ENCODE peak calls at places on chromosomes 2 and 18, in eight cellular contexts. D is right cardiac atrium; G is activated CD8-positive, alpha-beta T cell treated with anti-CD3 and anti-CD28 coated beads, Interleukin-2, amount 10 ng/mL, durations not matched to agents 7 days and 5 days; I is activated naive CD4-positive, alpha-beta T cell treated with anti-CD3 and anti-CD28 coated beads, Interleukin-2, amount 50 U/mL, for 72 hours; W is left lung; H is RWPE2; E is stimulated activated naive B cell treated with anti-CD40 and anti-IgM and Interleukin-4, amounts not matched to agents 10 μg/mL and 1 μg/mL and 100 μg/mL, for 72 hours; A is activated CD8-positive, alpha-beta memory T cell treated with anti-CD3 and anti-CD28 coated beads, Interleukin-2, amount 10 ng/mL, durations not matched to agents 7 days and 5 days. R is an unnamed sample.

GRCh38 chr2:26318950-26319349 is 27.0 kb upstream of the SELENOI start:
- ATAC-seq in H (no peak), G (no peak), W (no peak), I (no peak), E (no peak), A (no peak), D (no peak), R (no peak)

GRCh38 chr2:241932895-241933174 is 63.3 kb downstream of the RTP5 start:
- ATAC-seq in G (no peak), W (no peak), E (no peak), I (no peak), D (peak), H (no peak), A (no peak), R (peak)

GRCh38 chr2:118059919-118060478 is 28.3 kb upstream of the INSIG2 start:
- ATAC-seq in D (no peak), I (peak), G (peak), E (peak), A (peak), H (no peak), W (peak), R (no peak)

GRCh38 chr2:144372484-144373195 is 147.3 kb downstream of the ZEB2 start:
- ATAC-seq in D (peak), W (no peak), E (no peak), G (no peak), A (no peak), I (no peak), H (no peak), R (no peak)

GRCh38 chr18:37429768-37430167 is 135.8 kb downstream of the CELF4 start:
- ATAC-seq in I (no peak), E (no peak), W (no peak), H (no peak), G (no peak), A (no peak), D (no peak), R (no peak)

GRCh38 chr2:70939001-70939846 is 3.5 kb downstream of the ATP6V1B1 start:
- ATAC-seq in A (no peak), I (no peak), D (no peak), G (no peak), H (no peak), E (no peak), W (no peak), R (no peak)

GRCh38 chr2:10538224-10538894 is 90.2 kb upstream of the ODC1 start:
- ATAC-seq in E (no peak), I (peak), H (peak), A (peak), G (no peak), W (no peak), D (no peak), R (no peak)

GRCh38 chr18:29594494-29594893 is 1417.6 kb upstream of the CDH2 start:
- ATAC-seq in G (no peak), D (no peak), A (no peak), I (peak), E (no peak), H (no peak), W (no peak), R (no peak)

GRCh38 chr2:177245010-177245422 is 19.5 kb downstream of the NFE2L2 start:
- ATAC-seq in A (no peak), I (peak), H (peak), G (no peak), D (no peak), E (no peak), W (peak), R (no peak)

GRCh38 chr18:55328301-55328700 is 259.7 kb downstream of the TCF4 start:
- ATAC-seq in H (no peak), D (peak), A (no peak), G (no peak), I (no peak), W (peak), E (peak), R (peak)

GRCh38 chr2:36380624-36381481 is 25.3 kb downstream of the CRIM1 start:
- ATAC-seq in I (no peak), D (peak), A (no peak), H (peak), W (peak), G (no peak), E (peak), R (peak)

GRCh38 chr18:23193727-23194126 is 58.4 kb downstream of the CABLES1 start:
- ATAC-seq in D (no peak), I (no peak), W (no peak), A (no peak), G (no peak), E (no peak), H (no peak), R (no peak)

GRCh38 chr2:226658555-226658954 is 141.1 kb downstream of the IRS1 start:
- ATAC-seq in I (no peak), E (no peak), D (no peak), G (no peak), A (no peak), W (peak), H (no peak), R (no peak)

GRCh38 chr2:224930990-224931389 is 111.3 kb downstream of the DOCK10 start:
- ATAC-seq in A (peak), W (no peak), H (no peak), D (no peak), G (peak), E (no peak), I (no peak), R (no peak)

GRCh38 chr2:2939078-2939795 is 438.4 kb downstream of the EIPR1 start:
- ATAC-seq in G (no peak), I (no peak), A (no peak), H (no peak), D (no peak), W (no peak), E (no peak), R (no peak)

GRCh38 chr18:43013489-43013888 is 102.0 kb downstream of the RIT2 start:
- ATAC-seq in I (no peak), E (no peak), H (no peak), W (no peak), A (no peak), G (no peak), D (no peak), R (no peak)

GRCh38 chr2:220188031-220188430 is 560.6 kb downstream of the SLC4A3 start:
- ATAC-seq in H (peak), W (peak), E (no peak), G (no peak), D (no peak), A (no peak), I (peak), R (no peak)

GRCh38 chr18:24231773-24232735 is 93.2 kb downstream of the CABYR start:
- ATAC-seq in H (peak), W (peak), A (no peak), G (no peak), D (peak), I (no peak), E (no peak), R (peak)

GRCh38 chr18:7616661-7617060 is 49.5 kb downstream of the PTPRM start:
- ATAC-seq in I (no peak), A (no peak), G (no peak), E (no peak), H (no peak), D (peak), W (peak), R (no peak)